ENCODE peak calls at places on chromosomes 16 and 17, in seven cellular contexts. X is H9, U is neuronal stem cell, W is mesendoderm, A is mesenchymal stem cell, N is H1, H is IMR-90. Q is an unnamed sample.

GRCh38 chr17:61759362-61759761 is 104.0 kb downstream of the BRIP1 start:
- DNase-seq in U (no peak), N (no peak), X (no peak), W (no peak), A (no peak), H (no peak), Q (no peak)

GRCh38 chr17:50618941-50619340 is 15.7 kb upstream of the ABCC3 start:
- DNase-seq in X (no peak), U (no peak), A (no peak), W (no peak), H (no peak), N (no peak), Q (peak)

GRCh38 chr16:47643610-47644009 is 182.5 kb downstream of the PHKB start:
- DNase-seq in N (no peak), U (no peak), W (peak), X (no peak), A (peak), H (no peak), Q (no peak)

GRCh38 chr16:21628196-21628726 is 24.1 kb downstream of the IGSF6 start:
- DNase-seq in H (no peak), N (no peak), W (no peak), X (no peak), U (no peak), A (no peak), Q (no peak)

GRCh38 chr16:53502331-53503269 is at the start of gene AKTIP:
- DNase-seq in N (peak), W (peak), U (peak), H (peak), A (peak), X (peak), Q (peak)

GRCh38 chr17:44556114-44556853 is 1.0 kb upstream of the FZD2 start:
- DNase-seq in X (peak), H (peak), N (peak), W (peak), U (peak), A (peak), Q (peak)

GRCh38 chr16:13390093-13390985 is 488.9 kb downstream of the SHISA9 start:
- DNase-seq in W (peak), A (no peak), N (no peak), U (no peak), X (no peak), H (no peak), Q (no peak)

GRCh38 chr17:47810200-47810821 is 11.3 kb downstream of the OSBPL7 start:
- DNase-seq in N (no peak), W (peak), X (peak), H (peak), A (peak), U (no peak), Q (peak)

GRCh38 chr16:71460246-71460645 is 1.8 kb downstream of the ZNF23 start:
- DNase-seq in U (no peak), N (no peak), W (no peak), X (no peak), H (peak), A (peak), Q (no peak)

GRCh38 chr16:11118479-11118878 is 137.5 kb downstream of the SOCS1 start:
- DNase-seq in H (peak), A (peak), N (no peak), W (no peak), U (no peak), X (no peak), Q (no peak)

GRCh38 chr17:81387235-81388060 is 7.8 kb upstream of the BAHCC1 start:
- DNase-seq in U (no peak), W (peak), A (peak), N (no peak), X (no peak), H (peak), Q (no peak)

GRCh38 chr17:48375356-48375755 is 54.7 kb downstream of the SKAP1 start:
- DNase-seq in U (no peak), W (no peak), X (no peak), N (no peak), H (peak), A (peak), Q (no peak)

GRCh38 chr17:45224671-45225050 is 3.0 kb downstream of the FMNL1 start:
- DNase-seq in U (no peak), A (no peak), X (no peak), H (no peak), N (no peak), W (no peak), Q (no peak)

GRCh38 chr17:20008242-20009051 is 712 bp upstream of the SPECC1 start:
- DNase-seq in X (peak), U (no peak), N (no peak), W (peak), A (no peak), H (no peak), Q (no peak)

GRCh38 chr16:84047206-84047605 is 4.6 kb upstream of the SLC38A8 start:
- DNase-seq in H (no peak), N (no peak), W (no peak), U (no peak), A (no peak), X (no peak), Q (no peak)

GRCh38 chr16:55909876-55910275 is 34.7 kb upstream of the CES5A start:
- DNase-seq in A (no peak), X (no peak), W (no peak), N (no peak), H (no peak), U (no peak), Q (no peak)

GRCh38 chr17:78671607-78672404 is 94.6 kb upstream of the DNAH17 start:
- DNase-seq in H (peak), A (peak), U (no peak), W (no peak), N (no peak), X (no peak), Q (peak)

GRCh38 chr17:72426321-72426720 is 305.5 kb downstream of the SOX9 start:
- DNase-seq in H (no peak), X (no peak), A (no peak), N (no peak), U (no peak), W (no peak), Q (no peak)

GRCh38 chr16:85274501-85274900 is 162.2 kb upstream of the CIBAR2 start:
- DNase-seq in N (no peak), X (no peak), A (no peak), U (no peak), W (no peak), H (no peak), Q (no peak)
- H3K18ac ChIP-seq in N (no peak), X (no peak), A (no peak), U (no peak), W (no peak), H (no peak), Q (no peak)

DNA sequence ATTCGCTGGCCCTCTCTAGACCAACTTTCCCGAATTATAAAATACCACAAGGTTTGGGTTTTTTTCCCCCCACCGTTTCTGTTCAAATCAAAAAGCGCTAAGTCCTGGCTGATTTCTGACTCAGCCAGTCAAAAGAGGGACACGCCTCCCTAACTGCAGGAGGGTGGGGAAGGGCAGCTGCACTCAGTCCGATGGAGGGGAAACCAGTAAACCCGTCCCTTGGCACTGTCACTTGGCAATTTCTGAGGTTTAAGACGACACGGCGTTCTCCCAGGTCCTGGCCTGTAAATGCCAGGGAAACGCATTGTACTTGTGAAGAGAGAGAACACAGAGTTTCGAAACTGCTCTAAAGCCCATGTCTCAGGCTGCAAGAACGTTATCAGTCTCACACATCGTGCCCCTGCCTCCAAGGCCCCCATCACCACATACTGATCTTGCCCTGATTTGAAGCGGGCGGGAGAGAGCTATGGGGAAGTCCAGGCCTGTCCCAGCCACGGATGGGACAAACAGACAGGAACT is 57.9 kb downstream of the ZFHX3 start:
- DNase-seq in N (no peak), U (no peak), H (peak), X (no peak), W (peak), A (peak), Q (peak)
- H3K9ac ChIP-seq in N (no peak), U (no peak), H (peak), X (no peak), W (peak), A (peak), Q (no peak)

GRCh38 chr16:25390761-25391160 is 133.1 kb upstream of the ZKSCAN2 start:
- DNase-seq in W (no peak), X (no peak), H (no peak), N (no peak), U (no peak), A (no peak), Q (no peak)
- H3K18ac ChIP-seq in W (no peak), X (no peak), H (no peak), N (no peak), U (no peak), A (no peak), Q (no peak)

DNA sequence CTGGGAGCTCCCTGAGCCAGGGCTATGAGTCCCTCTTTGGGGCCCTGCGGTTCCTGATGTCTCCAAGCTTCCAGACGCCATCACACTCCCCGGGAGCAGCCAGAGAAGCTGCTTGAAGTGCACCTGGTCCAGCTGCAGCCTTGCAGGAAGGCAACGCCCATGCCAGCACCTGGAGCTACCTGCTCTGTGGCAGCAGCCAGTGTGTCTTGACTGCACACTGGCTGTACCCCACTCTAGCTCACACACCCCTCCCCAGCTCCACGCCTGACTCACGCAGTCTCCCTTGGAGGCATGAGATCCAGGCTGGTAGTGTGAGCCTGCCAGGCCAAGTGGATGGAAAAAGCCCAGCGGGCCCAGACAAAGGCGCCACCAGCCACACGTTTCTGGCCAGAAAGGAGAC is 63.3 kb downstream of the USP32 start:
- DNase-seq in A (no peak), U (no peak), N (no peak), H (no peak), X (peak), W (no peak), Q (no peak)
- H3K9ac ChIP-seq in A (no peak), U (no peak), N (no peak), H (no peak), X (no peak), W (no peak), Q (no peak)

GRCh38 chr17:7129311-7129710 is 14.7 kb upstream of the ASGR2 start:
- DNase-seq in H (no peak), A (no peak), U (no peak), N (no peak), X (no peak), W (no peak), Q (no peak)

GRCh38 chr17:7133424-7133823 is 18.8 kb upstream of the ASGR2 start:
- DNase-seq in W (peak), U (peak), X (peak), A (peak), H (no peak), N (no peak), Q (peak)

GRCh38 chr17:7130626-7131467 is 16.2 kb upstream of the ASGR2 start:
- DNase-seq in A (no peak), X (no peak), H (no peak), U (no peak), W (peak), N (no peak), Q (no peak)

GRCh38 chr17:7133916-7134315 is 19.3 kb upstream of the ASGR2 start:
- DNase-seq in A (no peak), W (peak), U (no peak), H (no peak), N (no peak), X (peak), Q (no peak)

GRCh38 chr17:7132511-7133094 is 18.0 kb upstream of the ASGR2 start:
- DNase-seq in H (no peak), A (peak), X (peak), W (peak), U (peak), N (peak), Q (peak)
- H3K18ac ChIP-seq in H (no peak), A (no peak), X (peak), W (peak), U (no peak), N (peak), Q (no peak)

GRCh38 chr16:85333744-85334640 is 221.7 kb upstream of the CIBAR2 start:
- DNase-seq in H (no peak), W (no peak), N (no peak), U (no peak), A (no peak), X (no peak), Q (no peak)

GRCh38 chr16:85333337-85333736 is 221.1 kb upstream of the CIBAR2 start:
- DNase-seq in U (no peak), A (no peak), X (no peak), N (no peak), H (no peak), W (no peak), Q (no peak)

GRCh38 chr16:85332175-85332574 is 219.9 kb upstream of the CIBAR2 start:
- DNase-seq in X (peak), W (peak), U (no peak), H (no peak), A (no peak), N (no peak), Q (no peak)

GRCh38 chr16:85335584-85336492 is 223.6 kb upstream of the CIBAR2 start:
- DNase-seq in A (peak), W (no peak), N (no peak), H (peak), X (no peak), U (no peak), Q (no peak)

GRCh38 chr16:85334718-85335583 is 222.7 kb upstream of the CIBAR2 start:
- DNase-seq in X (peak), W (peak), H (no peak), N (no peak), A (peak), U (peak), Q (no peak)
- H3K9ac ChIP-seq in X (no peak), W (peak), H (no peak), N (no peak), A (no peak), U (no peak), Q (no peak)

GRCh38 chr16:27458196-27458728 is 56.3 kb downstream of the IL21R start:
- DNase-seq in U (no peak), X (no peak), W (no peak), A (no peak), N (no peak), H (no peak), Q (no peak)

GRCh38 chr16:27452569-27453475 is 50.8 kb downstream of the IL21R start:
- DNase-seq in U (no peak), A (no peak), W (peak), X (no peak), H (no peak), N (no peak), Q (no peak)

GRCh38 chr16:27458987-27459688 is 57.2 kb downstream of the IL21R start:
- DNase-seq in U (no peak), W (no peak), N (no peak), A (no peak), X (no peak), H (no peak), Q (no peak)

GRCh38 chr16:27453476-27453825 is 51.5 kb downstream of the IL21R start:
- DNase-seq in U (no peak), W (no peak), A (no peak), N (no peak), X (no peak), H (no peak), Q (no peak)

DNA sequence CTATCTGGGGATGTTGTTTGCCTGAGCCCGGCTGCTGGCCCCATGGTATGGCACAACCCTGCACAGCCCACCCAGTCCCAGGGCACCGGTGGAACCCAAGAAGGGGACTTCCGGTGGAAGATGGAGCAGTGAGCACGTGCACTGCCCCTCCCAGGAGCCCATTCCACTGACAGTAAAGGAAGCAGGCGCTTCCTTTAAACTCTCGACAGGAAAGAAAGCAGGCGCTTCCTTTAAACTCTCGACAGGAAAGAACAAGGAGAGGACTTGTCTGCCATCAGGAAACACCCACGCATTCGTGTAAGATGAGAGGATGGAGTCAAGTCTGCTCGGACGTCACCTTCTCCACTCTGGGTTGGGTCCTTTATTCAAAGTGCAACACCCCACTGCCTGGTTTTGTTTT is 53.7 kb downstream of the IL21R start:
- DNase-seq in X (no peak), U (no peak), A (no peak), H (no peak), N (no peak), W (no peak), Q (no peak)
- H3K18ac ChIP-seq in X (no peak), U (no peak), A (no peak), H (no peak), N (no peak), W (no peak), Q (no peak)

GRCh38 chr16:88453621-88454314 is 688 bp downstream of the ZFPM1 start:
- DNase-seq in X (no peak), W (peak), A (peak), U (no peak), H (no peak), N (no peak), Q (peak)
- H3K9ac ChIP-seq in X (no peak), W (peak), A (peak), U (peak), H (peak), N (no peak), Q (no peak)

DNA sequence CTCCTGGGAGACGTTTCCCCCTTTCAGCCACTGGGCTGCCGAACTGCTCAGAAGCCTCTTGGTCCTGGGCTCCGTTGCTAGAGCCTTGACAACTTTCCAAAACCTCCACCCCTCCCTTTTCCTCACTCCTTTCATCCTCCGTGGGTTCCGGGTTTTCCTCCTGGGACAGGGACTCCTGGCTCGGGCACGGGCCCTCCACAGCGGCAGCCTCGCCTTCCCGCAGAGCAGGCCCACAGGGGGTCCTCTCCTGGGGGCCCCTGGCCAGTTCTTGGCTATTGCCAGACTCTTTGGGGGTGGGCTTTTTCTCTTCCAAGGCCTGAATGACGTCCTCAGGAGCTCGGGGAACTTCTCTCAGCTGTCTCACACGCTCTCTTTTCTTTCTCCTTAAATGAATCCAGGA is 19.3 kb upstream of the MNT start:
- DNase-seq in H (no peak), A (no peak), U (no peak), W (no peak), N (no peak), X (no peak), Q (no peak)
- H3K18ac ChIP-seq in H (no peak), A (no peak), U (no peak), W (no peak), N (no peak), X (no peak), Q (no peak)